ENCODE peak calls at places on chromosomes 1 and 21, in seven cellular contexts. One of them, this sample, is unnamed. For H3K4me1, the result is how much of the 10 kb centered on the place peaks cover.

GRCh38 chr1:21667348-21668231 is 1.6 kb downstream of the RAP1GAP start:
- DNase-seq in GM23248: no peak
- DNase-seq in iPS DF 6.9: no peak
- DNase-seq in SJSA1: no peak
- DNase-seq in neural progenitor cell: no peak
- DNase-seq in osteoblast: peak
- DNase-seq in IMR-90: no peak
- DNase-seq in this sample: no peak

GRCh38 chr1:17551755-17552234 is 12.3 kb downstream of the ARHGEF10L start:
- DNase-seq in iPS DF 6.9: no peak
- DNase-seq in neural progenitor cell: no peak
- DNase-seq in SJSA1: no peak
- DNase-seq in IMR-90: peak
- DNase-seq in osteoblast: peak
- DNase-seq in GM23248: peak
- DNase-seq in this sample: no peak

GRCh38 chr1:24771574-24771973 is 26.3 kb downstream of the CLIC4 start:
- DNase-seq in iPS DF 6.9: no peak
- DNase-seq in SJSA1: no peak
- DNase-seq in neural progenitor cell: no peak
- DNase-seq in GM23248: no peak
- DNase-seq in osteoblast: no peak
- DNase-seq in IMR-90: no peak
- DNase-seq in this sample: no peak

GRCh38 chr1:195740862-195741261 is 867.4 kb downstream of the KCNT2 start:
- DNase-seq in GM23248: peak
- DNase-seq in iPS DF 6.9: no peak
- DNase-seq in neural progenitor cell: no peak
- DNase-seq in IMR-90: peak
- DNase-seq in osteoblast: no peak
- DNase-seq in SJSA1: no peak
- DNase-seq in this sample: no peak

GRCh38 chr1:39117985-39118384 is 86.5 kb upstream of the MACF1 start:
- DNase-seq in SJSA1: no peak
- DNase-seq in neural progenitor cell: no peak
- DNase-seq in iPS DF 6.9: no peak
- DNase-seq in osteoblast: no peak
- DNase-seq in IMR-90: no peak
- DNase-seq in GM23248: no peak
- DNase-seq in this sample: no peak

GRCh38 chr1:183291802-183292515 is 105.9 kb downstream of the LAMC2 start:
- DNase-seq in iPS DF 6.9: no peak
- DNase-seq in neural progenitor cell: no peak
- DNase-seq in GM23248: peak
- DNase-seq in SJSA1: no peak
- DNase-seq in osteoblast: peak
- DNase-seq in IMR-90: peak
- DNase-seq in this sample: no peak

GRCh38 chr1:160954158-160955104 is at the start of gene ITLN2:
- DNase-seq in GM23248: peak
- DNase-seq in neural progenitor cell: peak
- DNase-seq in iPS DF 6.9: peak
- DNase-seq in SJSA1: no peak
- DNase-seq in IMR-90: peak
- DNase-seq in osteoblast: peak
- DNase-seq in this sample: peak

GRCh38 chr1:184562801-184563200 is 176.0 kb downstream of the C1orf21 start:
- DNase-seq in GM23248: no peak
- DNase-seq in neural progenitor cell: no peak
- DNase-seq in osteoblast: no peak
- DNase-seq in IMR-90: no peak
- DNase-seq in iPS DF 6.9: no peak
- DNase-seq in SJSA1: no peak
- DNase-seq in this sample: no peak

GRCh38 chr1:21956720-21957552 is 19.8 kb upstream of the HSPG2 start:
- DNase-seq in IMR-90: peak
- DNase-seq in osteoblast: peak
- DNase-seq in iPS DF 6.9: no peak
- DNase-seq in neural progenitor cell: no peak
- DNase-seq in SJSA1: no peak
- DNase-seq in GM23248: peak
- DNase-seq in this sample: peak

GRCh38 chr1:172821609-172822274 is 162.8 kb downstream of the FASLG start:
- DNase-seq in SJSA1: no peak
- DNase-seq in IMR-90: peak
- DNase-seq in GM23248: peak
- DNase-seq in osteoblast: peak
- DNase-seq in iPS DF 6.9: no peak
- DNase-seq in neural progenitor cell: no peak
- DNase-seq in this sample: no peak

GRCh38 chr1:184160236-184160635 is 108.7 kb downstream of the TSEN15 start:
- DNase-seq in GM23248: peak
- DNase-seq in osteoblast: peak
- DNase-seq in iPS DF 6.9: no peak
- DNase-seq in neural progenitor cell: no peak
- DNase-seq in IMR-90: peak
- DNase-seq in SJSA1: no peak
- DNase-seq in this sample: no peak

GRCh38 chr21:38912355-38912619 is 106.6 kb downstream of the ETS2 start:
- DNase-seq in GM23248: no peak
- DNase-seq in iPS DF 6.9: no peak
- DNase-seq in IMR-90: peak
- DNase-seq in SJSA1: no peak
- DNase-seq in osteoblast: no peak
- DNase-seq in neural progenitor cell: no peak
- DNase-seq in this sample: no peak

GRCh38 chr21:38911523-38912354 is 106.0 kb downstream of the ETS2 start:
- DNase-seq in IMR-90: no peak
- DNase-seq in iPS DF 6.9: no peak
- DNase-seq in GM23248: no peak
- DNase-seq in osteoblast: peak
- DNase-seq in neural progenitor cell: no peak
- DNase-seq in SJSA1: no peak
- DNase-seq in this sample: no peak

GRCh38 chr21:38909109-38909508 is 103.4 kb downstream of the ETS2 start:
- DNase-seq in IMR-90: no peak
- DNase-seq in osteoblast: no peak
- DNase-seq in GM23248: no peak
- DNase-seq in SJSA1: no peak
- DNase-seq in neural progenitor cell: no peak
- DNase-seq in iPS DF 6.9: no peak
- DNase-seq in this sample: no peak

GRCh38 chr21:38909929-38910328 is 104.2 kb downstream of the ETS2 start:
- DNase-seq in IMR-90: no peak
- DNase-seq in neural progenitor cell: no peak
- DNase-seq in GM23248: no peak
- DNase-seq in SJSA1: no peak
- DNase-seq in osteoblast: no peak
- DNase-seq in iPS DF 6.9: no peak
- DNase-seq in this sample: no peak

GRCh38 chr21:38910390-38911008 is 104.8 kb downstream of the ETS2 start:
- DNase-seq in GM23248: no peak
- DNase-seq in neural progenitor cell: no peak
- DNase-seq in SJSA1: peak
- DNase-seq in iPS DF 6.9: no peak
- DNase-seq in IMR-90: no peak
- DNase-seq in osteoblast: no peak
- DNase-seq in this sample: no peak
- H3K27ac ChIP-seq in GM23248: no peak
- H3K27ac ChIP-seq in neural progenitor cell: no peak
- H3K27ac ChIP-seq in SJSA1: no peak
- H3K27ac ChIP-seq in iPS DF 6.9: no peak
- H3K27ac ChIP-seq in IMR-90: no peak
- H3K27ac ChIP-seq in osteoblast: no peak
- H3K27ac ChIP-seq in this sample: no peak

GRCh38 chr1:56788588-56788987 is 30.6 kb downstream of the FYB2 start:
- DNase-seq in GM23248: no peak
- DNase-seq in osteoblast: no peak
- DNase-seq in iPS DF 6.9: no peak
- DNase-seq in IMR-90: no peak
- DNase-seq in SJSA1: no peak
- DNase-seq in neural progenitor cell: no peak
- DNase-seq in this sample: no peak

GRCh38 chr1:56790036-56790435 is 29.2 kb downstream of the FYB2 start:
- DNase-seq in iPS DF 6.9: no peak
- DNase-seq in SJSA1: no peak
- DNase-seq in osteoblast: no peak
- DNase-seq in neural progenitor cell: no peak
- DNase-seq in GM23248: no peak
- DNase-seq in IMR-90: no peak
- DNase-seq in this sample: no peak

GRCh38 chr1:56788102-56788501 is 31.1 kb downstream of the FYB2 start:
- DNase-seq in neural progenitor cell: no peak
- DNase-seq in IMR-90: no peak
- DNase-seq in SJSA1: no peak
- DNase-seq in iPS DF 6.9: no peak
- DNase-seq in osteoblast: no peak
- DNase-seq in GM23248: no peak
- DNase-seq in this sample: no peak

GRCh38 chr1:56787330-56787729 is 31.9 kb downstream of the FYB2 start:
- DNase-seq in osteoblast: no peak
- DNase-seq in neural progenitor cell: no peak
- DNase-seq in iPS DF 6.9: no peak
- DNase-seq in SJSA1: no peak
- DNase-seq in IMR-90: no peak
- DNase-seq in GM23248: no peak
- DNase-seq in this sample: no peak
- H3K4me1 ChIP-seq in osteoblast: under half
- H3K4me1 ChIP-seq in neural progenitor cell: under half
- H3K4me1 ChIP-seq in iPS DF 6.9: under half
- H3K4me1 ChIP-seq in SJSA1: under half
- H3K4me1 ChIP-seq in IMR-90: under half
- H3K4me1 ChIP-seq in GM23248: under half
- H3K4me1 ChIP-seq in this sample: under half

DNA sequence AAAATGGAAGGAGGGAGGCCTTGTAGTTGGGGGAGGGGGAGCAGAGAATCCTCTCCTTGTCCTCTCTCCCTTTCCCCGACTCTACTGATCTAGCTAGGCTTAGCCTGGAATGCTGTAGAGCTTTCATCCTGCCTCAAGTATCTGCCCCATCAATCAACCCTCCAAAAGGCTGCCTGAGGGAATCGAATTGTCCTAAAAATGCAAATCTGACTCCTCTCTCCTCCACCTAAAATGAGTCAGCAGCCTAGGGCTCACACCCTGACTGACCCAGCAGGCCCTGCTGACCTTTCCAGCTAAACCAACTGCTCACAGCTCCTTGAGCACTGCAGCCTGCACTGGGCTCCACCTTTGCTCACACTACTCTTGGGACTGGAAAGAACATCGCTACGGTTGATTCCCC is 2.8 kb downstream of the HPDL start:
- DNase-seq in neural progenitor cell: peak
- DNase-seq in IMR-90: no peak
- DNase-seq in GM23248: peak
- DNase-seq in SJSA1: no peak
- DNase-seq in osteoblast: no peak
- DNase-seq in iPS DF 6.9: no peak
- DNase-seq in this sample: no peak
- H3K27ac ChIP-seq in neural progenitor cell: peak
- H3K27ac ChIP-seq in IMR-90: no peak
- H3K27ac ChIP-seq in GM23248: no peak
- H3K27ac ChIP-seq in SJSA1: no peak
- H3K27ac ChIP-seq in osteoblast: no peak
- H3K27ac ChIP-seq in iPS DF 6.9: no peak
- H3K27ac ChIP-seq in this sample: no peak

GRCh38 chr1:2300851-2301606 is 72.9 kb downstream of the SKI start:
- DNase-seq in SJSA1: no peak
- DNase-seq in IMR-90: peak
- DNase-seq in iPS DF 6.9: no peak
- DNase-seq in GM23248: peak
- DNase-seq in osteoblast: peak
- DNase-seq in neural progenitor cell: no peak
- DNase-seq in this sample: peak
- H3K4me1 ChIP-seq in SJSA1: under half
- H3K4me1 ChIP-seq in IMR-90: under half
- H3K4me1 ChIP-seq in iPS DF 6.9: under half
- H3K4me1 ChIP-seq in GM23248: under half
- H3K4me1 ChIP-seq in osteoblast: under half
- H3K4me1 ChIP-seq in neural progenitor cell: under half
- H3K4me1 ChIP-seq in this sample: under half

GRCh38 chr1:112532074-112532473 is 23.3 kb downstream of the WNT2B start:
- DNase-seq in neural progenitor cell: no peak
- DNase-seq in osteoblast: no peak
- DNase-seq in SJSA1: no peak
- DNase-seq in IMR-90: no peak
- DNase-seq in iPS DF 6.9: no peak
- DNase-seq in GM23248: no peak
- DNase-seq in this sample: no peak

GRCh38 chr1:112527266-112528010 is 18.7 kb downstream of the WNT2B start:
- DNase-seq in IMR-90: peak
- DNase-seq in SJSA1: no peak
- DNase-seq in osteoblast: no peak
- DNase-seq in iPS DF 6.9: no peak
- DNase-seq in GM23248: peak
- DNase-seq in neural progenitor cell: no peak
- DNase-seq in this sample: no peak

GRCh38 chr1:112528076-112528475 is 19.3 kb downstream of the WNT2B start:
- DNase-seq in IMR-90: peak
- DNase-seq in neural progenitor cell: no peak
- DNase-seq in SJSA1: no peak
- DNase-seq in osteoblast: peak
- DNase-seq in iPS DF 6.9: no peak
- DNase-seq in GM23248: peak
- DNase-seq in this sample: no peak

GRCh38 chr1:112530832-112531231 is 22.1 kb downstream of the WNT2B start:
- DNase-seq in neural progenitor cell: no peak
- DNase-seq in GM23248: no peak
- DNase-seq in iPS DF 6.9: no peak
- DNase-seq in SJSA1: no peak
- DNase-seq in IMR-90: no peak
- DNase-seq in osteoblast: no peak
- DNase-seq in this sample: no peak

GRCh38 chr1:112529301-112529700 is 20.5 kb downstream of the WNT2B start:
- DNase-seq in SJSA1: no peak
- DNase-seq in IMR-90: peak
- DNase-seq in GM23248: no peak
- DNase-seq in neural progenitor cell: no peak
- DNase-seq in iPS DF 6.9: no peak
- DNase-seq in osteoblast: no peak
- DNase-seq in this sample: no peak
- H3K27ac ChIP-seq in SJSA1: peak
- H3K27ac ChIP-seq in IMR-90: no peak
- H3K27ac ChIP-seq in GM23248: no peak
- H3K27ac ChIP-seq in neural progenitor cell: no peak
- H3K27ac ChIP-seq in iPS DF 6.9: no peak
- H3K27ac ChIP-seq in osteoblast: peak
- H3K27ac ChIP-seq in this sample: no peak

GRCh38 chr1:47235280-47235679 is 3.3 kb upstream of the TAL1 start:
- DNase-seq in neural progenitor cell: no peak
- DNase-seq in osteoblast: peak
- DNase-seq in GM23248: no peak
- DNase-seq in SJSA1: no peak
- DNase-seq in iPS DF 6.9: no peak
- DNase-seq in IMR-90: no peak
- DNase-seq in this sample: peak
- H3K4me1 ChIP-seq in neural progenitor cell: under half
- H3K4me1 ChIP-seq in osteoblast: under half
- H3K4me1 ChIP-seq in GM23248: under half
- H3K4me1 ChIP-seq in SJSA1: under half
- H3K4me1 ChIP-seq in iPS DF 6.9: under half
- H3K4me1 ChIP-seq in IMR-90: under half
- H3K4me1 ChIP-seq in this sample: under half

This sample was measured in SJCRH30.